ENCODE peak calls at places on chromosomes 3 and 15, in six cellular contexts. I is CD4-positive, alpha-beta memory T cell; M is H7; X is sigmoid colon; D is HCT116; E is fibroblast of lung. R is an unnamed sample.

GRCh38 chr3:112555535-112556170 is 6.1 kb downstream of the ATG3 start:
- DNase-seq in X (no peak), E (no peak), I (no peak), M (no peak), D (no peak), R (no peak)

GRCh38 chr3:151501171-151501790 is 40.4 kb upstream of the IGSF10 start:
- DNase-seq in E (no peak), M (no peak), I (no peak), X (no peak), D (no peak), R (no peak)

GRCh38 chr3:47022540-47023161 is 43.2 kb downstream of the NBEAL2 start:
- DNase-seq in X (peak; percentile 66), I (no peak), E (no peak), D (no peak), M (no peak), R (no peak)

GRCh38 chr3:37072892-37073291 is 79.6 kb downstream of the MLH1 start:
- DNase-seq in I (no peak), E (peak; percentile 89), X (no peak), M (no peak), D (no peak), R (no peak)

GRCh38 chr3:134327594-134327975 is 46.7 kb downstream of the AMOTL2 start:
- DNase-seq in E (peak; percentile 85), D (no peak), I (no peak), M (no peak), X (no peak), R (peak; percentile 62)

GRCh38 chr3:184765047-184765729 is 46.8 kb upstream of the VPS8 start:
- DNase-seq in M (peak; percentile 21), D (no peak), E (no peak), X (no peak), I (no peak), R (no peak)

GRCh38 chr3:141625506-141625905 is 112.6 kb upstream of the RNF7 start:
- DNase-seq in I (no peak), E (peak; percentile 40), M (no peak), D (no peak), X (no peak), R (no peak)

GRCh38 chr3:45881031-45882022 is 5.0 kb upstream of the CCR9 start:
- DNase-seq in E (peak; percentile 58), M (no peak), I (peak; percentile 32), D (no peak), X (no peak), R (no peak)

GRCh38 chr15:63023351-63023945 is 19.1 kb upstream of the TPM1 start:
- DNase-seq in I (no peak), M (no peak), X (no peak), D (no peak), E (peak; percentile 92), R (peak; percentile 82)

GRCh38 chr15:78148392-78149067 is 632 bp upstream of the IDH3A start:
- DNase-seq in M (no peak), D (no peak), X (no peak), I (no peak), E (no peak), R (no peak)

GRCh38 chr3:128274837-128275236 is 121.6 kb downstream of the EEFSEC start:
- DNase-seq in E (peak; percentile 97), X (no peak), M (peak; percentile 62), D (no peak), I (no peak), R (peak; percentile 61)

GRCh38 chr15:28918141-28918983 is 32.6 kb downstream of the APBA2 start:
- DNase-seq in X (peak; percentile 57), E (no peak), D (peak; percentile 63), I (no peak), M (peak; percentile 95), R (no peak)

GRCh38 chr15:50182233-50183013 is 427 bp downstream of the SLC27A2 start:
- DNase-seq in D (peak; percentile 8), I (peak; percentile 9), M (no peak), E (peak; percentile 47), X (no peak), R (no peak)

GRCh38 chr3:115272036-115272824 is 125.1 kb upstream of the ZBTB20 start:
- DNase-seq in I (no peak), M (peak; percentile 8), E (peak; percentile 93), D (no peak), X (no peak), R (peak; percentile 55)

GRCh38 chr15:45121020-45121419 is 6.9 kb downstream of the DUOXA2 start:
- DNase-seq in D (no peak), X (no peak), I (no peak), M (no peak), E (no peak), R (no peak)

GRCh38 chr15:42890161-42890913 is 30.2 kb downstream of the TTBK2 start:
- DNase-seq in M (peak; percentile 16), X (no peak), I (no peak), E (peak; percentile 98), D (no peak), R (peak; percentile 39)

GRCh38 chr3:39260957-39261356 is 18.9 kb downstream of the CX3CR1 start:
- DNase-seq in D (peak; percentile 18), E (peak; percentile 81), I (peak; percentile 59), M (peak; percentile 49), X (peak; percentile 89), R (peak; percentile 73)

GRCh38 chr15:83208357-83208661 is 686 bp upstream of the HDGFL3 start:
- DNase-seq in I (no peak), M (no peak), X (no peak), E (no peak), D (no peak), R (no peak)

GRCh38 chr15:69576948-69577351 is 124.3 kb downstream of the RPLP1 start:
- DNase-seq in X (no peak), D (no peak), M (no peak), I (no peak), E (no peak), R (no peak)

GRCh38 chr3:170162052-170162451 is 19.5 kb downstream of the PHC3 start:
- DNase-seq in E (no peak), I (no peak), X (no peak), M (no peak), D (no peak), R (no peak)

GRCh38 chr3:129013491-129013891 is 12.4 kb downstream of the EFCC1 start:
- DNase-seq in I (no peak), M (peak; percentile 58), D (no peak), X (no peak), E (no peak), R (no peak)

GRCh38 chr3:16883057-16883725 is 1.6 kb upstream of the PLCL2 start:
- DNase-seq in D (no peak), I (no peak), E (no peak), M (peak; percentile 70), X (no peak), R (peak; percentile 42)

GRCh38 chr3:32454731-32455608 is 47.7 kb downstream of the CMTM6 start:
- DNase-seq in I (no peak), E (peak; percentile 24), M (no peak), D (no peak), X (no peak), R (no peak)

GRCh38 chr3:126180477-126181397 is at the start of gene ALDH1L1:
- DNase-seq in E (peak; percentile 50), M (peak; percentile 84), I (no peak), D (no peak), X (peak; percentile 97), R (no peak)
- H3K27me3 ChIP-seq in E (peaks cover 28% of the 10 kb centered on the region), M (peaks cover 34% of the 10 kb centered on the region), I (no peaks in the 10 kb centered on the region), D (no peaks in the 10 kb centered on the region), X (no peaks in the 10 kb centered on the region), R (peaks cover 29% of the 10 kb centered on the region)

GRCh38 chr15:31461911-31462480 is 135.4 kb downstream of the KLF13 start:
- DNase-seq in M (peak; percentile 62), E (no peak), I (no peak), X (no peak), D (no peak), R (no peak)
- H3K27me3 ChIP-seq in M (no peaks in the 10 kb centered on the region), E (peaks cover 6% of the 10 kb centered on the region), I (no peaks in the 10 kb centered on the region), X (no peaks in the 10 kb centered on the region), D (no peaks in the 10 kb centered on the region), R (peaks cover 4% of the 10 kb centered on the region)

GRCh38 chr15:74209997-74210573 is 7.5 kb upstream of the STRA6 start:
- DNase-seq in I (no peak), X (no peak), M (no peak), D (no peak), E (peak; percentile 99), R (no peak)
- H3K27me3 ChIP-seq in I (no peaks in the 10 kb centered on the region), X (no peaks in the 10 kb centered on the region), M (peaks cover 3% of the 10 kb centered on the region), D (peaks cover 5% of the 10 kb centered on the region), E (peaks cover 5% of the 10 kb centered on the region), R (no peaks in the 10 kb centered on the region)

GRCh38 chr15:76340802-76341365 is 4.3 kb downstream of the ISL2 start:
- DNase-seq in M (no peak), E (no peak), X (no peak), D (no peak), I (no peak), R (no peak)
- H3K27me3 ChIP-seq in M (peaks cover 97% of the 10 kb centered on the region), E (peaks cover 91% of the 10 kb centered on the region), X (peaks cover 95% of the 10 kb centered on the region), D (no peaks in the 10 kb centered on the region), I (peaks cover 70% of the 10 kb centered on the region), R (no peaks in the 10 kb centered on the region)